ENCODE peak calls at places on chromosomes 12 and 14, in seven cellular contexts. E, R, J, A, K, W and T are unnamed samples.

GRCh38 chr14:30610719-30611388 is 11.3 kb upstream of the SCFD1 start:
- DNase-seq in K (no peak), E (peak), A (no peak), R (peak), W (peak), J (peak), T (no peak)

GRCh38 chr14:61385002-61385685 is 63.8 kb downstream of the PRKCH start:
- DNase-seq in R (no peak), W (no peak), K (no peak), E (no peak), A (no peak), J (no peak), T (no peak)

GRCh38 chr14:104976198-104977007 is 1.8 kb downstream of the AHNAK2 start:
- DNase-seq in E (peak), K (peak), J (peak), W (peak), A (peak), R (peak), T (peak)

GRCh38 chr14:85380891-85381290 is 149.1 kb upstream of the FLRT2 start:
- DNase-seq in E (peak), R (peak), W (peak), A (no peak), J (no peak), K (no peak), T (no peak)

GRCh38 chr12:113722747-113723146 is 243.4 kb downstream of the RBM19 start:
- DNase-seq in R (no peak), A (no peak), K (no peak), J (no peak), E (no peak), W (no peak), T (no peak)

GRCh38 chr14:28012629-28013415 is 753.8 kb upstream of the FOXG1 start:
- DNase-seq in K (no peak), R (no peak), J (no peak), E (no peak), W (no peak), A (peak), T (no peak)

GRCh38 chr12:116053479-116054195 is 223.9 kb downstream of the MED13L start:
- DNase-seq in K (no peak), W (peak), E (peak), R (peak), A (no peak), J (peak), T (no peak)

GRCh38 chr12:47079894-47080724 is at the start of gene AMIGO2:
- DNase-seq in J (peak), K (peak), E (peak), A (peak), W (peak), R (peak), T (no peak)

GRCh38 chr14:60544659-60545058 is 35.7 kb downstream of the SIX6 start:
- DNase-seq in W (no peak), A (no peak), K (no peak), R (no peak), J (no peak), E (no peak), T (no peak)

GRCh38 chr12:26651566-26652188 is 181.3 kb downstream of the ITPR2 start:
- DNase-seq in E (peak), A (peak), W (peak), J (peak), R (peak), K (no peak), T (peak)

GRCh38 chr12:59087077-59087673 is 166.9 kb upstream of the LRIG3 start:
- DNase-seq in R (peak), W (peak), K (no peak), A (no peak), E (peak), J (no peak), T (no peak)

GRCh38 chr12:66693901-66694513 is 15.1 kb upstream of the GRIP1 start:
- DNase-seq in R (peak), J (no peak), W (peak), K (no peak), E (peak), A (peak), T (no peak)

GRCh38 chr14:70955543-70956480 is 48.6 kb downstream of the PCNX1 start:
- DNase-seq in W (peak), A (no peak), E (peak), J (no peak), K (no peak), R (peak), T (no peak)

GRCh38 chr12:69633061-69633460 is 22.4 kb upstream of the LRRC10 start:
- DNase-seq in E (peak), J (no peak), K (no peak), A (no peak), R (no peak), W (no peak), T (no peak)

GRCh38 chr14:105249175-105250007 is 1.1 kb downstream of the BTBD6 start:
- DNase-seq in R (peak), W (peak), J (no peak), E (no peak), A (no peak), K (no peak), T (no peak)

GRCh38 chr12:89474615-89475014 is 50.0 kb downstream of the GALNT4 start:
- DNase-seq in K (no peak), A (no peak), W (no peak), J (no peak), R (no peak), E (no peak), T (no peak)

GRCh38 chr12:108117163-108117849 is 11.8 kb upstream of the WSCD2 start:
- DNase-seq in J (no peak), W (no peak), A (no peak), K (no peak), E (no peak), R (no peak), T (no peak)

GRCh38 chr14:92540472-92541048 is 27.0 kb downstream of the RIN3 start:
- DNase-seq in A (no peak), W (peak), E (peak), J (peak), K (peak), R (peak), T (peak)

GRCh38 chr14:67358914-67359313 is 690 bp downstream of the ATP6V1D start:
- DNase-seq in R (no peak), K (no peak), E (no peak), A (no peak), W (no peak), J (no peak), T (no peak)

GRCh38 chr12:12200363-12200762 is 66.5 kb downstream of the LRP6 start:
- DNase-seq in W (no peak), E (no peak), R (no peak), A (no peak), J (no peak), K (no peak), T (no peak)

GRCh38 chr14:35818346-35819115 is 7.6 kb upstream of the BRMS1L start:
- DNase-seq in J (no peak), E (peak), W (peak), A (peak), R (peak), K (no peak), T (no peak)

GRCh38 chr12:41663487-41664258 is 475.6 kb downstream of the PDZRN4 start:
- DNase-seq in W (peak), A (no peak), R (peak), K (no peak), J (no peak), E (peak), T (no peak)

GRCh38 chr14:21525995-21526671 is at the start of gene SALL2:
- DNase-seq in E (peak), K (peak), A (peak), J (peak), R (peak), W (peak), T (peak)

GRCh38 chr12:94305293-94305957 is 154.2 kb downstream of the CEP83 start:
- DNase-seq in E (peak), A (no peak), R (peak), K (no peak), W (peak), J (peak), T (no peak)

GRCh38 chr12:12364787-12365441 is 8.0 kb downstream of the BORCS5 start:
- DNase-seq in K (no peak), R (no peak), J (no peak), A (no peak), E (no peak), W (no peak), T (no peak)

GRCh38 chr14:33254342-33254741 is 315.7 kb downstream of the NPAS3 start:
- DNase-seq in A (no peak), J (no peak), K (no peak), E (no peak), W (no peak), R (no peak), T (no peak)

GRCh38 chr14:59897757-59898383 is 22.1 kb upstream of the LRRC9 start:
- DNase-seq in K (no peak), E (peak), W (peak), J (no peak), A (peak), R (peak), T (no peak)

GRCh38 chr12:93660996-93661395 is 16.2 kb upstream of the CRADD start:
- DNase-seq in R (no peak), W (no peak), J (no peak), E (no peak), A (no peak), K (no peak), T (no peak)

GRCh38 chr12:55973598-55974307 is at the start of gene RAB5B:
- DNase-seq in K (peak), E (peak), A (peak), J (peak), W (peak), R (peak), T (peak)
- TF ChIP-seq CTCF in K (no peak), E (no peak), A (no peak), J (peak), W (no peak), R (peak), T (peak)

DNA sequence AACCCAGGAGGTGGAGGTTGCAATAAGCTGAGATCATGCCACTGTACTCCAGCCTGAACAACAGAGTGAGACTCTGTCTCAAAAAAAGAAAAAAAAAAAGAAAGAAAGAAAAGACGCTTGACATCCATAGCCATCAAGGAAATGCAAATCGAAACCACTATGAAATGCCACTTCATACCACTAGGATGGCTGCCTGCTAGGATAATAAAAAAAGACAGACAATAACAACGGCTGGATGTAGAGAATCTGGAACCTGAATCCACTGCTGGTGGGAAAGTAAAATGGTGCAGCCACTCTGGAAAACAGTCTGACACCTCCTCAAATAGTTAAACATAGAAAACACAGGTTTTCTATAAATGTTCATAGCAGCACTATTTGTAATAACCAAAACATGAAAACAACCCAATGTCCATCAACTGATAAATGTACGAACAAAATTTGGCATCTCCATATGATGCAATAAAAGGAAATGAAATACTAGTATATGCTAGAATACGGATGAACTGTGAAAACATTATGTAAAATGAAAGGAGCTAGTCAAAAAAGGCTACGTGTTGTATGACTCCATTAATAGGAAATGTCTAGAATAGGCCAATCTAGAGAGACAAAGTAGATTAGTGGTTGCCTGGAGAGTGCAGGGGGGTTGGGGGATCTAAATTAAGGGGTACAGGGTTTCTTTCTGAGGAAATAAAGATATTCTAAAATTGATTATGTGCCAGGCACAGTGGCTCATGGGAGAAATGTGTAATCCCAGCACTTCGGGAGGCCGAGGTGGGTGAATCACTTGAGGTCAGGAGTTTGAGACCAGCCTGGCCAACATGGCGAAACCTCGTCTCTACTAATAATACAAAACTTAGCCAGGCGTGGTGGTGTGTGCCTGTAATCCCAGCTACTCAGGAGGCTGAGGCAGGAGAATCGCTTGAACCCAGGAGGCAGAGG is 9.7 kb downstream of the WSB2 start:
- DNase-seq in R (no peak), A (no peak), W (no peak), E (no peak), J (no peak), K (no peak), T (no peak)
- TF ChIP-seq CTCF in R (peak), A (peak), W (no peak), E (peak), J (no peak), K (no peak), T (peak)

DNA sequence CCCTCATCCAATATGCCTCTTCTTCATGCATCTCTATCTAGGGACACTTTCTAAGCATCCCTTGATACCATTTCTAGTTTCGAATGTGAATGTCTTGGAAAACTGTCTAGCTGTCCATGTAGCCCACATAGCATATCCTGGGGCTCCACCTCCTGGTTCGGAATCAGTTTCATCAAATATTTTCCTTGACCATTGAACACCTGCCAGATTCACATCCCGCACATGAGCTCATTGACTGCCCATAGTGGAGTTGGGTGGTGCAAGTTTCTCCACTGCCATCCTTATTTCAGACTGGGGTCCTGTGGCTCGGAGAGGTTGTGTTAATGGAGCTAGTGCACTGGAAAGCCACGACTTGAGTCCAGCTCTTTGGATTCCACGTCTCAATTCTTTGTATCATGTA is 58.6 kb upstream of the TMEM263 start:
- DNase-seq in W (peak), A (no peak), E (peak), J (no peak), K (no peak), R (peak), T (no peak)
- TF ChIP-seq CTCF in W (no peak), A (no peak), E (peak), J (no peak), K (no peak), R (peak), T (no peak)

DNA sequence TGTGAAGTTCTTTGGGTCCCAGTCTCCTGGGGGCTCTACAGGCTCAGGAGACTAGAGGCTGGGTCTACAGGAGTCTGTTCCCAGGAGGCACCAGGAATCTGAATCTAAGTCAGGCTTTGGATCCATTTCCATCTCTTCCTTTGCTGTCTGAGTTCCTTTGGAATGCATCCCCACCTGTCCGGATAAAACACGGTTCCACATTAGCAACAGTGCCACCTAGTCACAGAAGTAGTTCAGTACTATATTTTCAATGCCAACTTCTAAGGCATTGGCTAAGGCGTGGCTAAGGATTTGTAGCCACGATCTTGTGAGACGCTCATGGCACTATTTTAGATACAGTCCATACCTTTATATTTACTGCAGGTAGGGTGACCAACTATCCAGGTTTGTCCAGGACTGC is 15.1 kb downstream of the ZC2HC1C start:
- DNase-seq in R (no peak), K (no peak), A (no peak), E (no peak), W (no peak), J (no peak), T (no peak)
- TF ChIP-seq CTCF in R (peak), K (no peak), A (no peak), E (no peak), W (no peak), J (no peak), T (no peak)

GRCh38 chr14:53325176-53325806 is 172.2 kb upstream of the DDHD1 start:
- DNase-seq in R (peak), W (peak), J (no peak), A (no peak), E (peak), K (no peak), T (no peak)
- TF ChIP-seq CTCF in R (peak), W (peak), J (no peak), A (no peak), E (peak), K (no peak), T (no peak)

GRCh38 chr12:123972448-123973401 is at the start of the genes CCDC92 and ZNF664:
- DNase-seq in E (peak), R (peak), K (peak), A (peak), J (peak), W (peak), T (peak)
- TF ChIP-seq CTCF in E (no peak), R (no peak), K (no peak), A (peak), J (no peak), W (peak), T (no peak)

GRCh38 chr14:29016050-29016900 is 249.7 kb downstream of the FOXG1 start:
- DNase-seq in W (peak), K (no peak), R (peak), A (peak), E (peak), J (no peak), T (peak)
- TF ChIP-seq CTCF in W (peak), K (no peak), R (peak), A (peak), E (peak), J (no peak), T (peak)

GRCh38 chr14:77507762-77508161 is 9.1 kb upstream of the ISM2 start:
- DNase-seq in E (no peak), K (no peak), W (no peak), R (no peak), J (no peak), A (no peak), T (no peak)

GRCh38 chr14:77508249-77508648 is 9.6 kb upstream of the ISM2 start:
- DNase-seq in W (peak), J (no peak), K (no peak), R (peak), A (no peak), E (peak), T (no peak)

GRCh38 chr14:77503138-77503537 is 4.5 kb upstream of the ISM2 start:
- DNase-seq in A (no peak), E (no peak), K (no peak), W (no peak), J (no peak), R (no peak), T (no peak)

GRCh38 chr14:77502109-77502782 is 3.6 kb upstream of the ISM2 start:
- DNase-seq in K (no peak), W (no peak), E (no peak), R (no peak), A (no peak), J (no peak), T (no peak)

DNA sequence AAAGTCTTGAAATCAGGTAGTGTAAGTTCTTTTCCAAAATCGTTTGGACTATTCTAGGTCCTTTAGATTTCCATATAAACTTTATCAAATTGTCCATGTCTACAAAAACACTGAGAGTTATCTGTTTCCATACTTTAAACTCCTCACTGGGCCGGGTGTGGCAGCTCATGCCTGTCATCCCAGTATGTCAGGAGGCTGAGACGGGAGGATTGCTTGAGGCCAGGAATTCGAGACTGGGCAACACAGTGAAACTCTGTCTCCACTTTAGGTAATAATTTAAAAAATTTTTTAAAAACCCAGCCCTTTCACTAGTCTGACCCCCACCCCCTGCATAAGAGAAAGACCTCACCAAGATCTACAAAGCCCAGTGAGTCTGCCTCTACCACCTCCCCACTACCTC is 6.4 kb upstream of the ISM2 start:
- DNase-seq in A (no peak), E (no peak), J (no peak), W (no peak), K (no peak), R (no peak), T (no peak)
- TF ChIP-seq CTCF in A (no peak), E (no peak), J (no peak), W (no peak), K (no peak), R (no peak), T (no peak)

DNA sequence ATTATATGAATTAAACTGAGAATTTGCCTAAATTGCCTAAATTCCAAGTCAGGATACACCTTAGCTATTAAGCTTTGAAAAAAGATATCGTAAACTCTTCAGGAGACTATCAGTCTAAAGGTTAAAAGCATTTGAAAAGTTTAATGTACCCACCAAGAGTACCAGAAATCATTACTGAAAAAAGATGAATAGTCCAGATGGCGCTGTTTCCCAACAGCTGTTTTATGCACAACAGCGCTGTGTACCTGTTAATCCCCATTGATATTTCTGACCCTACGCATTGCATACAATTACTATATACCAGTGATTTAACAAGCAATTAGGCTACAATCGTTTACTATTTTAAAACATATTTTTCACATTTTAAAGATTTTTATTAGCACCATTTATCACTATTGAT is 185.0 kb downstream of the PLCZ1 start:
- DNase-seq in R (peak), A (no peak), W (no peak), K (no peak), J (no peak), E (no peak), T (no peak)
- TF ChIP-seq CTCF in R (peak), A (peak), W (no peak), K (no peak), J (no peak), E (no peak), T (no peak)